ENCODE peak calls at places on chromosome 6, in seven cellular contexts. One of them, this sample, is unnamed.

GRCh38 chr6:29763491-29764289 is 40.5 kb downstream of the HLA-F start:
- DNase-seq in cardiac fibroblast: peak
- DNase-seq in T-helper 2 cell: no peak
- DNase-seq in pancreas: no peak
- DNase-seq in stimulated activated naive CD4-positive, alpha-beta T cell: no peak
- DNase-seq in endothelial cell: no peak
- DNase-seq in mesenteric fat pad: peak
- DNase-seq in this sample: no peak

GRCh38 chr6:166757226-166758135 is 130.4 kb upstream of the RPS6KA2 start:
- DNase-seq in cardiac fibroblast: peak
- DNase-seq in T-helper 2 cell: no peak
- DNase-seq in pancreas: no peak
- DNase-seq in stimulated activated naive CD4-positive, alpha-beta T cell: peak
- DNase-seq in endothelial cell: no peak
- DNase-seq in mesenteric fat pad: peak
- DNase-seq in this sample: no peak

GRCh38 chr6:130018830-130019795 is 732 bp downstream of the L3MBTL3 start:
- DNase-seq in cardiac fibroblast: peak
- DNase-seq in T-helper 2 cell: peak
- DNase-seq in pancreas: peak
- DNase-seq in stimulated activated naive CD4-positive, alpha-beta T cell: peak
- DNase-seq in endothelial cell: peak
- DNase-seq in mesenteric fat pad: no peak
- DNase-seq in this sample: peak

GRCh38 chr6:9439931-9440330 is 974.9 kb downstream of the TFAP2A start:
- DNase-seq in cardiac fibroblast: no peak
- DNase-seq in T-helper 2 cell: no peak
- DNase-seq in pancreas: no peak
- DNase-seq in stimulated activated naive CD4-positive, alpha-beta T cell: no peak
- DNase-seq in endothelial cell: no peak
- DNase-seq in mesenteric fat pad: no peak
- DNase-seq in this sample: no peak

GRCh38 chr6:13284646-13285045 is 43.7 kb downstream of the TBC1D7 start:
- DNase-seq in cardiac fibroblast: no peak
- DNase-seq in T-helper 2 cell: no peak
- DNase-seq in pancreas: no peak
- DNase-seq in stimulated activated naive CD4-positive, alpha-beta T cell: no peak
- DNase-seq in endothelial cell: no peak
- DNase-seq in mesenteric fat pad: peak
- DNase-seq in this sample: no peak

GRCh38 chr6:132491303-132491702 is 21.6 kb downstream of the STX7 start:
- DNase-seq in cardiac fibroblast: peak
- DNase-seq in T-helper 2 cell: no peak
- DNase-seq in pancreas: no peak
- DNase-seq in stimulated activated naive CD4-positive, alpha-beta T cell: no peak
- DNase-seq in endothelial cell: no peak
- DNase-seq in mesenteric fat pad: no peak
- DNase-seq in this sample: no peak

GRCh38 chr6:5157744-5158143 is 72.6 kb downstream of the PPP1R3G start:
- DNase-seq in cardiac fibroblast: no peak
- DNase-seq in T-helper 2 cell: no peak
- DNase-seq in pancreas: no peak
- DNase-seq in stimulated activated naive CD4-positive, alpha-beta T cell: no peak
- DNase-seq in endothelial cell: no peak
- DNase-seq in mesenteric fat pad: no peak
- DNase-seq in this sample: no peak

GRCh38 chr6:49570474-49571079 is 20.1 kb downstream of the C6orf141 start:
- DNase-seq in cardiac fibroblast: peak
- DNase-seq in T-helper 2 cell: no peak
- DNase-seq in pancreas: no peak
- DNase-seq in stimulated activated naive CD4-positive, alpha-beta T cell: no peak
- DNase-seq in endothelial cell: no peak
- DNase-seq in mesenteric fat pad: no peak
- DNase-seq in this sample: no peak

GRCh38 chr6:117165921-117166499 is 99.3 kb upstream of the VGLL2 start:
- DNase-seq in cardiac fibroblast: no peak
- DNase-seq in T-helper 2 cell: no peak
- DNase-seq in pancreas: no peak
- DNase-seq in stimulated activated naive CD4-positive, alpha-beta T cell: no peak
- DNase-seq in endothelial cell: no peak
- DNase-seq in mesenteric fat pad: no peak
- DNase-seq in this sample: no peak

GRCh38 chr6:44789061-44789460 is 401.6 kb downstream of the CDC5L start:
- DNase-seq in cardiac fibroblast: no peak
- DNase-seq in T-helper 2 cell: no peak
- DNase-seq in pancreas: no peak
- DNase-seq in stimulated activated naive CD4-positive, alpha-beta T cell: no peak
- DNase-seq in endothelial cell: no peak
- DNase-seq in mesenteric fat pad: no peak
- DNase-seq in this sample: no peak

GRCh38 chr6:90136176-90136575 is 160.5 kb downstream of the BACH2 start:
- DNase-seq in cardiac fibroblast: no peak
- DNase-seq in T-helper 2 cell: no peak
- DNase-seq in pancreas: no peak
- DNase-seq in stimulated activated naive CD4-positive, alpha-beta T cell: no peak
- DNase-seq in endothelial cell: no peak
- DNase-seq in mesenteric fat pad: no peak
- DNase-seq in this sample: no peak

GRCh38 chr6:157779705-157780604 is 43.1 kb upstream of the SNX9 start:
- DNase-seq in cardiac fibroblast: peak
- DNase-seq in T-helper 2 cell: no peak
- DNase-seq in pancreas: no peak
- DNase-seq in stimulated activated naive CD4-positive, alpha-beta T cell: no peak
- DNase-seq in endothelial cell: no peak
- DNase-seq in mesenteric fat pad: no peak
- DNase-seq in this sample: no peak

GRCh38 chr6:3532296-3532916 is 75.6 kb upstream of the SLC22A23 start:
- DNase-seq in cardiac fibroblast: no peak
- DNase-seq in T-helper 2 cell: no peak
- DNase-seq in pancreas: no peak
- DNase-seq in stimulated activated naive CD4-positive, alpha-beta T cell: no peak
- DNase-seq in endothelial cell: no peak
- DNase-seq in mesenteric fat pad: no peak
- DNase-seq in this sample: no peak

GRCh38 chr6:92762414-92763374 is 656.7 kb downstream of the EPHA7 start:
- DNase-seq in cardiac fibroblast: no peak
- DNase-seq in T-helper 2 cell: no peak
- DNase-seq in pancreas: no peak
- DNase-seq in stimulated activated naive CD4-positive, alpha-beta T cell: no peak
- DNase-seq in endothelial cell: no peak
- DNase-seq in mesenteric fat pad: no peak
- DNase-seq in this sample: no peak

GRCh38 chr6:138387577-138388368 is 10.1 kb downstream of the SMIM28 start:
- DNase-seq in cardiac fibroblast: no peak
- DNase-seq in T-helper 2 cell: no peak
- DNase-seq in pancreas: no peak
- DNase-seq in stimulated activated naive CD4-positive, alpha-beta T cell: no peak
- DNase-seq in endothelial cell: no peak
- DNase-seq in mesenteric fat pad: no peak
- DNase-seq in this sample: no peak

GRCh38 chr6:16947461-16948159 is 154.2 kb upstream of the STMND1 start:
- DNase-seq in cardiac fibroblast: peak
- DNase-seq in T-helper 2 cell: no peak
- DNase-seq in pancreas: no peak
- DNase-seq in stimulated activated naive CD4-positive, alpha-beta T cell: no peak
- DNase-seq in endothelial cell: no peak
- DNase-seq in mesenteric fat pad: no peak
- DNase-seq in this sample: no peak

This sample was measured in HuH-7.5.